ENCODE peak calls at places on chromosome 14, in nine cellular contexts. U is H7; D is EL; P is SW480; X is fibroblast of the conjunctiva; W is stimulated activated CD8-positive, alpha-beta memory T cell treated with anti-CD3 and anti-CD28 coated beads, Interleukin-4, amount 100 ng/mL, for 24 hours; K is stimulated activated CD4-positive, alpha-beta T cell treated with anti-CD3 and anti-CD28 coated beads, Interleukin-2, amount 100 ng/mL, for 24 hours; Y is uterus; F is fibroblast of the aortic adventitia. A is an unnamed sample.

GRCh38 chr14:37145395-37145794 is 27.0 kb downstream of the SLC25A21 start:
- DNase-seq in U (no peak), D (peak), P (no peak), X (no peak), W (no peak), K (no peak), Y (no peak), F (no peak), A (no peak)

GRCh38 chr14:48251290-48251689 is 575.9 kb upstream of the MDGA2 start:
- DNase-seq in U (no peak), D (no peak), P (no peak), X (no peak), W (no peak), K (no peak), Y (no peak), F (no peak), A (no peak)

GRCh38 chr14:36662258-36662542 is 540 bp downstream of the PAX9 start:
- DNase-seq in U (no peak), D (no peak), P (no peak), X (no peak), W (no peak), K (no peak), Y (no peak), F (no peak), A (no peak)

GRCh38 chr14:97490521-97491070 is 693.4 kb downstream of the VRK1 start:
- DNase-seq in U (no peak), D (no peak), P (no peak), X (no peak), W (no peak), K (no peak), Y (no peak), F (no peak), A (no peak)

GRCh38 chr14:67674139-67674479 is 323 bp downstream of the VTI1B start:
- DNase-seq in U (peak), D (peak), P (peak), X (no peak), W (peak), K (peak), Y (peak), F (peak), A (peak)

GRCh38 chr14:106530423-106531107 is 1004.2 kb downstream of the TMEM121 start:
- DNase-seq in U (no peak), D (no peak), P (peak), X (no peak), W (no peak), K (peak), Y (no peak), F (no peak), A (no peak)

GRCh38 chr14:91067186-91067585 is 6.7 kb upstream of the RPS6KA5 start:
- DNase-seq in U (no peak), D (no peak), P (no peak), X (no peak), W (no peak), K (peak), Y (no peak), F (no peak), A (no peak)

GRCh38 chr14:79278798-79279644 is 932.3 kb downstream of the DIO2 start:
- DNase-seq in U (peak), D (peak), P (peak), X (peak), W (no peak), K (no peak), Y (peak), F (peak), A (peak)

GRCh38 chr14:41303506-41303905 is 303.2 kb upstream of the LRFN5 start:
- DNase-seq in U (no peak), D (no peak), P (no peak), X (no peak), W (no peak), K (no peak), Y (no peak), F (no peak), A (no peak)

GRCh38 chr14:52013984-52014600 is 24.7 kb downstream of the RTRAF start:
- DNase-seq in U (peak), D (no peak), P (peak), X (no peak), W (no peak), K (no peak), Y (no peak), F (no peak), A (no peak)

GRCh38 chr14:91350813-91351507 is 66.7 kb downstream of the CCDC88C start:
- DNase-seq in U (no peak), D (no peak), P (no peak), X (no peak), W (no peak), K (peak), Y (no peak), F (no peak), A (no peak)

GRCh38 chr14:20683896-20684661 is at the start of gene RNASE4:
- DNase-seq in U (peak), D (peak), P (peak), X (peak), W (peak), K (peak), Y (peak), F (peak), A (peak)

GRCh38 chr14:67077914-67078313 is 111.3 kb upstream of the GARIN2 start:
- DNase-seq in U (no peak), D (no peak), P (no peak), X (no peak), W (no peak), K (no peak), Y (no peak), F (no peak), A (no peak)

GRCh38 chr14:69090187-69090789 is 62.6 kb downstream of the DCAF5 start:
- DNase-seq in U (peak), D (peak), P (peak), X (peak), W (peak), K (peak), Y (no peak), F (peak), A (no peak)

A was measured in sigmoid colon.